ENCODE peak calls at places on chromosome 13, in five cellular contexts. One of them, this sample, is unnamed.
A peak's percentile ranks its signal among the peaks of the same experiment; 100 is the strongest.

GRCh38 chr13:111315347-111315995 is 5.0 kb upstream of the TEX29 start:
- DNase-seq in psoas muscle: no peak
- DNase-seq in stomach: no peak
- DNase-seq in A549: no peak
- DNase-seq in Peyer's patch: no peak
- DNase-seq in this sample: no peak

GRCh38 chr13:110014719-110015118 is 228.3 kb upstream of the IRS2 start:
- DNase-seq in Peyer's patch: no peak
- DNase-seq in psoas muscle: no peak
- DNase-seq in stomach: no peak
- DNase-seq in A549: peak; percentile 70
- DNase-seq in this sample: no peak

GRCh38 chr13:62626771-62627170 is 1211.1 kb upstream of the PCDH20 start:
- DNase-seq in Peyer's patch: no peak
- DNase-seq in stomach: no peak
- DNase-seq in A549: peak; percentile 7
- DNase-seq in psoas muscle: no peak
- DNase-seq in this sample: no peak

GRCh38 chr13:51916962-51917361 is 55.2 kb downstream of the CCDC70 start:
- DNase-seq in stomach: no peak
- DNase-seq in A549: no peak
- DNase-seq in psoas muscle: no peak
- DNase-seq in Peyer's patch: no peak
- DNase-seq in this sample: no peak

GRCh38 chr13:96373597-96373996 is 283.7 kb downstream of the HS6ST3 start:
- DNase-seq in Peyer's patch: no peak
- DNase-seq in stomach: no peak
- DNase-seq in psoas muscle: no peak
- DNase-seq in A549: no peak
- DNase-seq in this sample: no peak

GRCh38 chr13:52846567-52847321 is 1.7 kb downstream of the PCDH8 start:
- DNase-seq in Peyer's patch: peak; percentile 73
- DNase-seq in stomach: no peak
- DNase-seq in A549: no peak
- DNase-seq in psoas muscle: peak; percentile 78
- DNase-seq in this sample: no peak

GRCh38 chr13:104984296-104984818 is 1551.1 kb downstream of the EFNB2 start:
- DNase-seq in psoas muscle: no peak
- DNase-seq in stomach: peak; percentile 39
- DNase-seq in Peyer's patch: no peak
- DNase-seq in A549: no peak
- DNase-seq in this sample: no peak

GRCh38 chr13:74132768-74133656 is 1.2 kb downstream of the KLF12 start:
- DNase-seq in A549: peak; percentile 2
- DNase-seq in stomach: peak; percentile 36
- DNase-seq in psoas muscle: peak; percentile 60
- DNase-seq in Peyer's patch: peak; percentile 52
- DNase-seq in this sample: no peak

GRCh38 chr13:111387945-111388600 is 67.6 kb downstream of the TEX29 start:
- DNase-seq in Peyer's patch: no peak
- DNase-seq in psoas muscle: no peak
- DNase-seq in A549: no peak
- DNase-seq in stomach: peak; percentile 10
- DNase-seq in this sample: no peak

GRCh38 chr13:51643114-51643881 is 59.0 kb downstream of the WDFY2 start:
- DNase-seq in Peyer's patch: no peak
- DNase-seq in stomach: no peak
- DNase-seq in A549: peak; percentile 66
- DNase-seq in psoas muscle: no peak
- DNase-seq in this sample: no peak

GRCh38 chr13:110400786-110401533 is 93.9 kb downstream of the COL4A2 start:
- DNase-seq in stomach: no peak
- DNase-seq in Peyer's patch: no peak
- DNase-seq in A549: no peak
- DNase-seq in psoas muscle: no peak
- DNase-seq in this sample: no peak

GRCh38 chr13:106587787-106588186 is 19.9 kb upstream of the ARGLU1 start:
- DNase-seq in A549: no peak
- DNase-seq in stomach: no peak
- DNase-seq in Peyer's patch: no peak
- DNase-seq in psoas muscle: no peak
- DNase-seq in this sample: no peak

GRCh38 chr13:32791545-32792172 is 205.4 kb downstream of the PDS5B start:
- DNase-seq in Peyer's patch: no peak
- DNase-seq in A549: peak; percentile 3
- DNase-seq in stomach: no peak
- DNase-seq in psoas muscle: no peak
- DNase-seq in this sample: no peak

GRCh38 chr13:108226184-108226583 is 8.0 kb downstream of the ABHD13 start:
- DNase-seq in stomach: no peak
- DNase-seq in psoas muscle: no peak
- DNase-seq in A549: no peak
- DNase-seq in Peyer's patch: no peak
- DNase-seq in this sample: no peak

GRCh38 chr13:112839347-112840105 is 129.5 kb upstream of the MCF2L start:
- DNase-seq in Peyer's patch: no peak
- DNase-seq in psoas muscle: no peak
- DNase-seq in stomach: no peak
- DNase-seq in A549: no peak
- DNase-seq in this sample: no peak

GRCh38 chr13:31797154-31797775 is 57.9 kb downstream of the RXFP2 start:
- DNase-seq in psoas muscle: no peak
- DNase-seq in stomach: no peak
- DNase-seq in Peyer's patch: no peak
- DNase-seq in A549: peak; percentile 7
- DNase-seq in this sample: no peak

GRCh38 chr13:64529874-64530485 is 2700.2 kb downstream of the PCDH9 start:
- DNase-seq in A549: peak; percentile 4
- DNase-seq in stomach: no peak
- DNase-seq in Peyer's patch: no peak
- DNase-seq in psoas muscle: no peak
- DNase-seq in this sample: no peak

GRCh38 chr13:110290811-110291210 is 16.1 kb downstream of the COL4A1 start:
- DNase-seq in psoas muscle: no peak
- DNase-seq in A549: no peak
- DNase-seq in Peyer's patch: no peak
- DNase-seq in stomach: no peak
- DNase-seq in this sample: no peak

GRCh38 chr13:49214917-49215376 is 5.2 kb upstream of the MLNR start:
- DNase-seq in stomach: peak; percentile 42
- DNase-seq in A549: peak; percentile 31
- DNase-seq in psoas muscle: no peak
- DNase-seq in Peyer's patch: peak; percentile 61
- DNase-seq in this sample: peak; percentile 52

GRCh38 chr13:48775804-48776203 is 122.1 kb downstream of the CYSLTR2 start:
- DNase-seq in A549: no peak
- DNase-seq in Peyer's patch: no peak
- DNase-seq in stomach: no peak
- DNase-seq in psoas muscle: no peak
- DNase-seq in this sample: no peak

GRCh38 chr13:90389537-90389936 is 958.0 kb upstream of the MIR17HG start:
- DNase-seq in Peyer's patch: no peak
- DNase-seq in A549: no peak
- DNase-seq in psoas muscle: no peak
- DNase-seq in stomach: no peak
- DNase-seq in this sample: no peak

GRCh38 chr13:97325738-97326137 is 103.6 kb downstream of the MBNL2 start:
- DNase-seq in psoas muscle: no peak
- DNase-seq in Peyer's patch: no peak
- DNase-seq in stomach: no peak
- DNase-seq in A549: no peak
- DNase-seq in this sample: no peak

GRCh38 chr13:75101997-75102720 is 379.8 kb downstream of the TBC1D4 start:
- DNase-seq in Peyer's patch: no peak
- DNase-seq in psoas muscle: no peak
- DNase-seq in stomach: no peak
- DNase-seq in A549: no peak
- DNase-seq in this sample: no peak

GRCh38 chr13:75395056-75395455 is 86.9 kb downstream of the TBC1D4 start:
- DNase-seq in stomach: no peak
- DNase-seq in psoas muscle: no peak
- DNase-seq in Peyer's patch: no peak
- DNase-seq in A549: no peak
- DNase-seq in this sample: no peak

GRCh38 chr13:44437356-44438233 is 64.0 kb downstream of the SERP2 start:
- DNase-seq in stomach: no peak
- DNase-seq in psoas muscle: no peak
- DNase-seq in A549: peak; percentile 49
- DNase-seq in Peyer's patch: no peak
- DNase-seq in this sample: no peak

GRCh38 chr13:110629735-110630134 is 14.4 kb downstream of the NAXD start:
- DNase-seq in stomach: no peak
- DNase-seq in Peyer's patch: no peak
- DNase-seq in A549: no peak
- DNase-seq in psoas muscle: no peak
- DNase-seq in this sample: no peak

GRCh38 chr13:77896536-77896935 is 22.1 kb downstream of the EDNRB start:
- DNase-seq in psoas muscle: no peak
- DNase-seq in Peyer's patch: no peak
- DNase-seq in A549: no peak
- DNase-seq in stomach: no peak
- DNase-seq in this sample: no peak

GRCh38 chr13:20788312-20788711 is 14.6 kb upstream of the EEF1AKMT1 start:
- DNase-seq in Peyer's patch: no peak
- DNase-seq in stomach: no peak
- DNase-seq in psoas muscle: no peak
- DNase-seq in A549: no peak
- DNase-seq in this sample: no peak

GRCh38 chr13:52405767-52406494 is at the start of gene THSD1:
- DNase-seq in stomach: peak; percentile 38
- DNase-seq in A549: peak; percentile 54
- DNase-seq in psoas muscle: peak; percentile 89
- DNase-seq in Peyer's patch: peak; percentile 61
- DNase-seq in this sample: peak; percentile 55

GRCh38 chr13:24460256-24460655 is 52.3 kb downstream of the PARP4 start:
- DNase-seq in psoas muscle: no peak
- DNase-seq in Peyer's patch: no peak
- DNase-seq in A549: no peak
- DNase-seq in stomach: no peak
- DNase-seq in this sample: no peak

GRCh38 chr13:74573654-74574053 is 439.4 kb upstream of the KLF12 start:
- DNase-seq in stomach: no peak
- DNase-seq in A549: peak; percentile 9
- DNase-seq in psoas muscle: no peak
- DNase-seq in Peyer's patch: no peak
- DNase-seq in this sample: no peak

DNA sequence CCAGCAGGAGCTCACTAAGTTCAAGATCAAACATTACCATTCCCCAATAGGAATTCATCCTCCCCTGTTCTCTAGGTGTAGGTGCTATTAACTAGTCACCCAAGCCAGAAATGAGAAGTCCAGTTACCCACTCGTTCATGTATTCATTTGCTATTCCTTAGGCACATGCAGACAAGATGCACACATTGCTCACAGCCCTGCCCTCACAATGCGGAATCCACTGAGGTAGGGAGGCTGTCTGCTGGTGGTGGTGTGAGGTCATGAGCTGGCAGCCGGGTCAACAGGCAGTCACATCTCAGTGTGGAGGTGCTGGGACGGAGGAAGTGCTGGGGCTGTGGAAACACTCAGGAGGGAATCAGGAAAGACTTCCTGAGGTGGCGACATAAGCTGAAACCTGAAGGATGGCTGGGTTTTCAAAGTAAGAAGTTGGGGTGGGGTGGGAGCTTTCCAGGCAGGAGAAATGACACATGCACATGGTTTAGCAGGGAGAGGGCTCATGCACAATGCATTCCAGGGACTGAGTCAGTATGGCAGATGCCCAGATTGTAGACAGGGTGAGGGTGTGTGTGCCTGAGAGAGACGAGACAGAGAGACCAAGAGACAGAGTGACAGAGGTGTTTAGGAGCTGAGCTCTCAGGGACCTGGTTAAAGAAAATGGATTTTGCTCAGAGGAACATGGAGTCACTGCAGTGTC is 117.6 kb downstream of the USP12 start:
- DNase-seq in stomach: no peak
- DNase-seq in Peyer's patch: no peak
- DNase-seq in psoas muscle: no peak
- DNase-seq in A549: peak; percentile 29
- DNase-seq in this sample: no peak
- H3K4me3 ChIP-seq in stomach: no peak overlapping the region
- H3K4me3 ChIP-seq in Peyer's patch: no peak overlapping the region
- H3K4me3 ChIP-seq in psoas muscle: no peak overlapping the region
- H3K4me3 ChIP-seq in A549: no peak overlapping the region
- H3K4me3 ChIP-seq in this sample: no peak overlapping the region

GRCh38 chr13:40982772-40983171 is 36.3 kb downstream of the ELF1 start:
- DNase-seq in Peyer's patch: no peak
- DNase-seq in A549: no peak
- DNase-seq in stomach: no peak
- DNase-seq in psoas muscle: no peak
- DNase-seq in this sample: no peak

GRCh38 chr13:40981949-40982348 is 37.2 kb downstream of the ELF1 start:
- DNase-seq in stomach: no peak
- DNase-seq in psoas muscle: no peak
- DNase-seq in Peyer's patch: no peak
- DNase-seq in A549: no peak
- DNase-seq in this sample: no peak

GRCh38 chr13:40980466-40980865 is 38.6 kb downstream of the ELF1 start:
- DNase-seq in A549: no peak
- DNase-seq in psoas muscle: no peak
- DNase-seq in Peyer's patch: no peak
- DNase-seq in stomach: no peak
- DNase-seq in this sample: no peak

GRCh38 chr13:40983269-40983668 is 35.8 kb downstream of the ELF1 start:
- DNase-seq in psoas muscle: no peak
- DNase-seq in A549: no peak
- DNase-seq in Peyer's patch: no peak
- DNase-seq in stomach: no peak
- DNase-seq in this sample: no peak

DNA sequence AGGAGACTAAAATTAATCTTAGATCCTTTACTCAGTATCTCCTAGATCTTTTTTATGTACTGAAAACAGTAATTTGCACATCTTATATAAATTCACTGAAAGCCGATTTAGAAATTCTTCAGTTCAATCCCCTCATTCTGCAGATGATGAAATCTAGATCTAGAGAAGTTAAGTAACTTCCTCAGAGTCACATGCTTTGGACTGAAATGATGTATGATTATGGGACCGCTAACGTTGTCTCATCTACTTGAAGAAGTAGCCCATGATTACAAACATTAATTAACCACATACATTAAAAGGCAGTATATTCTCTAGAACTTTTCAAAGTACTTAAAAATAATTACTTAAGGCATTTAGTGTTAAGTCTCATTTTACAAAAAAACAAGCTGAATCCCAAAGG is 37.8 kb downstream of the ELF1 start:
- DNase-seq in stomach: no peak
- DNase-seq in psoas muscle: no peak
- DNase-seq in Peyer's patch: no peak
- DNase-seq in A549: no peak
- DNase-seq in this sample: no peak
- H3K27ac ChIP-seq in stomach: peak overlapping the region; percentile 84
- H3K27ac ChIP-seq in psoas muscle: peak overlapping the region; percentile 61
- H3K27ac ChIP-seq in Peyer's patch: peak overlapping the region; percentile 73
- H3K27ac ChIP-seq in A549: no peak overlapping the region
- H3K27ac ChIP-seq in this sample: no peak overlapping the region

GRCh38 chr13:65882810-65883209 is 1347.3 kb downstream of the PCDH9 start:
- DNase-seq in psoas muscle: no peak
- DNase-seq in A549: no peak
- DNase-seq in Peyer's patch: no peak
- DNase-seq in stomach: no peak
- DNase-seq in this sample: no peak
- TF ChIP-seq CTCF in psoas muscle: no peak
- TF ChIP-seq CTCF in A549: no peak
- TF ChIP-seq CTCF in Peyer's patch: no peak
- TF ChIP-seq CTCF in stomach: no peak
- TF ChIP-seq CTCF in this sample: no peak

GRCh38 chr13:99978781-99979452 is 2.7 kb upstream of the ZIC2 start:
- DNase-seq in stomach: no peak
- DNase-seq in A549: no peak
- DNase-seq in psoas muscle: peak; percentile 48
- DNase-seq in Peyer's patch: no peak
- DNase-seq in this sample: no peak
- H3K4me3 ChIP-seq in stomach: no peak overlapping the region
- H3K4me3 ChIP-seq in A549: peak overlapping the region; percentile 92
- H3K4me3 ChIP-seq in psoas muscle: no peak overlapping the region
- H3K4me3 ChIP-seq in Peyer's patch: no peak overlapping the region
- H3K4me3 ChIP-seq in this sample: no peak overlapping the region

This sample was measured in lung.